ENCODE peak calls at places on chromosomes 1 and 21, in four cellular contexts. One of them, this sample, is unnamed.

GRCh38 chr1:81650741-81651140 is 150.0 kb upstream of the ADGRL2 start:
- DNase-seq in CD8-positive, alpha-beta T cell: no peak
- DNase-seq in Calu3: no peak
- DNase-seq in epithelial cell of esophagus: no peak
- DNase-seq in this sample: no peak

GRCh38 chr1:192788184-192788583 is 20.7 kb upstream of the RGS2 start:
- DNase-seq in CD8-positive, alpha-beta T cell: no peak
- DNase-seq in Calu3: no peak
- DNase-seq in epithelial cell of esophagus: peak
- DNase-seq in this sample: peak

GRCh38 chr1:64756770-64757169 is 11.9 kb downstream of the RAVER2 start:
- DNase-seq in CD8-positive, alpha-beta T cell: no peak
- DNase-seq in Calu3: no peak
- DNase-seq in epithelial cell of esophagus: no peak
- DNase-seq in this sample: no peak

GRCh38 chr1:185734929-185735666 is 907 bp downstream of the HMCN1 start:
- DNase-seq in CD8-positive, alpha-beta T cell: no peak
- DNase-seq in Calu3: no peak
- DNase-seq in epithelial cell of esophagus: no peak
- DNase-seq in this sample: no peak

GRCh38 chr1:59233444-59233843 is 63.5 kb upstream of the FGGY start:
- DNase-seq in CD8-positive, alpha-beta T cell: no peak
- DNase-seq in Calu3: no peak
- DNase-seq in epithelial cell of esophagus: no peak
- DNase-seq in this sample: no peak

GRCh38 chr21:36976882-36977651 is 10.6 kb upstream of the HLCS start:
- DNase-seq in CD8-positive, alpha-beta T cell: no peak
- DNase-seq in Calu3: peak
- DNase-seq in epithelial cell of esophagus: peak
- DNase-seq in this sample: peak

GRCh38 chr1:21337931-21338567 is 47.8 kb upstream of the ECE1 start:
- DNase-seq in CD8-positive, alpha-beta T cell: no peak
- DNase-seq in Calu3: no peak
- DNase-seq in epithelial cell of esophagus: no peak
- DNase-seq in this sample: peak

GRCh38 chr1:244792188-244792850 is 43.1 kb upstream of the COX20 start:
- DNase-seq in CD8-positive, alpha-beta T cell: no peak
- DNase-seq in Calu3: no peak
- DNase-seq in epithelial cell of esophagus: no peak
- DNase-seq in this sample: no peak

GRCh38 chr1:3905266-3905952 is 5.3 kb upstream of the C1orf174 start:
- DNase-seq in CD8-positive, alpha-beta T cell: no peak
- DNase-seq in Calu3: no peak
- DNase-seq in epithelial cell of esophagus: no peak
- DNase-seq in this sample: no peak

GRCh38 chr1:53982762-53983101 is 35.3 kb downstream of the LDLRAD1 start:
- DNase-seq in CD8-positive, alpha-beta T cell: no peak
- DNase-seq in Calu3: no peak
- DNase-seq in epithelial cell of esophagus: no peak
- DNase-seq in this sample: no peak

GRCh38 chr1:80171101-80171500 is 1164.6 kb upstream of the ADGRL4 start:
- DNase-seq in CD8-positive, alpha-beta T cell: no peak
- DNase-seq in Calu3: no peak
- DNase-seq in epithelial cell of esophagus: peak
- DNase-seq in this sample: peak

GRCh38 chr1:161199506-161200119 is 759 bp upstream of the ADAMTS4 start:
- DNase-seq in CD8-positive, alpha-beta T cell: no peak
- DNase-seq in Calu3: no peak
- DNase-seq in epithelial cell of esophagus: no peak
- DNase-seq in this sample: no peak

GRCh38 chr1:24562625-24563024 is 6.7 kb downstream of the NCMAP start:
- DNase-seq in CD8-positive, alpha-beta T cell: no peak
- DNase-seq in Calu3: peak
- DNase-seq in epithelial cell of esophagus: peak
- DNase-seq in this sample: peak

GRCh38 chr21:25568230-25568629 is 39.1 kb downstream of the MRPL39 start:
- DNase-seq in CD8-positive, alpha-beta T cell: no peak
- DNase-seq in Calu3: no peak
- DNase-seq in epithelial cell of esophagus: no peak
- DNase-seq in this sample: no peak

GRCh38 chr1:47823016-47823843 is 174.0 kb downstream of the TRABD2B start:
- DNase-seq in CD8-positive, alpha-beta T cell: no peak
- DNase-seq in Calu3: no peak
- DNase-seq in epithelial cell of esophagus: no peak
- DNase-seq in this sample: no peak

GRCh38 chr1:199182151-199182843 is 543.5 kb downstream of the PTPRC start:
- DNase-seq in CD8-positive, alpha-beta T cell: no peak
- DNase-seq in Calu3: no peak
- DNase-seq in epithelial cell of esophagus: no peak
- DNase-seq in this sample: no peak

GRCh38 chr1:226632169-226632884 is 83.8 kb downstream of the STUM start:
- DNase-seq in CD8-positive, alpha-beta T cell: peak
- DNase-seq in Calu3: no peak
- DNase-seq in epithelial cell of esophagus: no peak
- DNase-seq in this sample: no peak

GRCh38 chr1:111463029-111463683 is 10.6 kb upstream of the C1orf162 start:
- DNase-seq in CD8-positive, alpha-beta T cell: no peak
- DNase-seq in Calu3: no peak
- DNase-seq in epithelial cell of esophagus: peak
- DNase-seq in this sample: peak

GRCh38 chr1:89041055-89041707 is 18.5 kb upstream of the GBP3 start:
- DNase-seq in CD8-positive, alpha-beta T cell: no peak
- DNase-seq in Calu3: no peak
- DNase-seq in epithelial cell of esophagus: peak
- DNase-seq in this sample: peak

GRCh38 chr1:30893776-30894507 is 14.6 kb downstream of the SDC3 start:
- DNase-seq in CD8-positive, alpha-beta T cell: no peak
- DNase-seq in Calu3: no peak
- DNase-seq in epithelial cell of esophagus: no peak
- DNase-seq in this sample: no peak

DNA sequence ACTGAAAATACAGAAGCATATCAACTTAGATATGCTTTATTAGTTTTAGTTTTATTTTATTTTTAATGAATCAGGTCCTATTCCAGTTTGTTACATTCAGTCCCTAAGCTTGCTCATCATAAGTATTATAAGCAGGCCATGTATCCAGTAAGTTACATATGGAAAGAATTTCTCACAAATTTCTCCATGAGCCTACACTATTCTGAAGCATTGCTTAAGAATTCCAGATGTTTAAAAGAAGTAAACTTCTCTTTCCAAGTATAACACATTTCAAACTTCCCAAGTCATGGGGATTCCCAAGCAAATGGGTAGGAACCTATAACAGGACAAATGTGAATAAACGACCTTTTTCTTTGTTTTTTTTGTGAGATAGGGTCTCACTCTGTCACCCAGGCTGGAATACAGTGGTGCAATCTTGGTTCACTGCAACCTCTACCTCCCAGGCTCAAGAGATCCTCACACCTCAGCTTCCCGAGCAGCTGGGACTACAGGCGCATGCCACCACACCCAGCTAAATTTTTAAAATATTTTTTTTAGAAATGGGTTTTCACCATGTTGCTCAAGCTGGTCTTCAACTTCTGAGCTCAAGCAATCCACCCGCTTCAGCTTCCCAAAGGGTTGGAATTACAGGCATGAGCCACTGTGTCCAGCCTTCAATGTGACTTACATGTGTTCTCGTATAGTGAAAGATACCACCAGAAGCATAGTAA is 39.0 kb downstream of the ST7L start:
- DNase-seq in CD8-positive, alpha-beta T cell: no peak
- DNase-seq in Calu3: no peak
- DNase-seq in epithelial cell of esophagus: no peak
- DNase-seq in this sample: no peak
- TF ChIP-seq CTCF in CD8-positive, alpha-beta T cell: no peak
- TF ChIP-seq CTCF in Calu3: no peak
- TF ChIP-seq CTCF in epithelial cell of esophagus: no peak
- TF ChIP-seq CTCF in this sample: no peak

GRCh38 chr1:109649380-109649987 is 6.4 kb upstream of the GSTM4 start:
- DNase-seq in CD8-positive, alpha-beta T cell: no peak
- DNase-seq in Calu3: no peak
- DNase-seq in epithelial cell of esophagus: no peak
- DNase-seq in this sample: no peak
- TF ChIP-seq CTCF in CD8-positive, alpha-beta T cell: no peak
- TF ChIP-seq CTCF in Calu3: no peak
- TF ChIP-seq CTCF in epithelial cell of esophagus: no peak
- TF ChIP-seq CTCF in this sample: no peak

GRCh38 chr1:159945483-159946241 is at the start of gene IGSF9:
- DNase-seq in CD8-positive, alpha-beta T cell: peak
- DNase-seq in Calu3: peak
- DNase-seq in epithelial cell of esophagus: peak
- DNase-seq in this sample: peak
- TF ChIP-seq CTCF in CD8-positive, alpha-beta T cell: peak
- TF ChIP-seq CTCF in Calu3: peak
- TF ChIP-seq CTCF in epithelial cell of esophagus: peak
- TF ChIP-seq CTCF in this sample: peak

DNA sequence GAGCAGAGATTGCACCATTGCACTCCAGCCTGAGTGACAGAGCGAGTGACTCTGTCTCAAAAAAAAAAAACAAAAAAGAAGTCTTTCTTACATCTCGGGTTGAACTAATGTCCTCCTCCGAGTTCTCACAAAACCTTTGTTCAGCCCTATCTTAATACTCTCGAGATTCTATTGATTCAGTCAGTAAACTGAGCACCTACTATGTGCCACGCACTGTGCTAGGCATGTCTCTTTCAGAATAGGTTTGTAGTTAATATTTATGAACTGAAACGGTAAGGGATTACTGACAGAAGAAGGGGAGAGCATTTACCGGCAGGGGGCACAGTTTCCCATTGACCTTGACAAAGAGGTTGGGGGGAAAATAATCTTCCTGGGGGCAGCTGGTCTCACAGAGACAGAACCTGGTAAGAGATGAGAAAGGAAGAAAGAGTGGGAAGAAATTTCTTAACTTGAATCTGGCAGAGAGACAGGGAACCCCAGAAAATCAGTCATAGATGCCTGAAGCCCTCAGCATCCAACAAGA is 3.4 kb downstream of the PIAS3 start:
- DNase-seq in CD8-positive, alpha-beta T cell: no peak
- DNase-seq in Calu3: no peak
- DNase-seq in epithelial cell of esophagus: no peak
- DNase-seq in this sample: peak
- TF ChIP-seq CTCF in CD8-positive, alpha-beta T cell: no peak
- TF ChIP-seq CTCF in Calu3: no peak
- TF ChIP-seq CTCF in epithelial cell of esophagus: no peak
- TF ChIP-seq CTCF in this sample: peak

GRCh38 chr1:233972951-233973635 is 68.6 kb downstream of the SLC35F3 start:
- DNase-seq in CD8-positive, alpha-beta T cell: no peak
- DNase-seq in Calu3: no peak
- DNase-seq in epithelial cell of esophagus: no peak
- DNase-seq in this sample: peak
- TF ChIP-seq CTCF in CD8-positive, alpha-beta T cell: no peak
- TF ChIP-seq CTCF in Calu3: no peak
- TF ChIP-seq CTCF in epithelial cell of esophagus: no peak
- TF ChIP-seq CTCF in this sample: no peak

GRCh38 chr21:18265955-18266354 is 21.3 kb downstream of the CHODL start:
- DNase-seq in CD8-positive, alpha-beta T cell: no peak
- DNase-seq in Calu3: no peak
- DNase-seq in epithelial cell of esophagus: no peak
- DNase-seq in this sample: no peak
- TF ChIP-seq CTCF in CD8-positive, alpha-beta T cell: no peak
- TF ChIP-seq CTCF in Calu3: no peak
- TF ChIP-seq CTCF in epithelial cell of esophagus: no peak
- TF ChIP-seq CTCF in this sample: peak

This sample was measured in MCF 10A.